ENCODE peak calls at places on chromosomes 12 and 14, in nine cellular contexts. M is HFF-Myc, J is cardiac muscle cell, G is coronary artery, X is PC-9, H is lower lobe of right lung, A is fibroblast of lung, K is psoas muscle, P is AG04449. B is an unnamed sample.

GRCh38 chr12:5945071-5946008 is at the start of gene ANO2:
- DNase-seq in M (no peak), J (peak; percentile 80), G (no peak), X (no peak), H (no peak), A (peak; percentile 21), K (no peak), P (no peak), B (no peak)

GRCh38 chr12:93624595-93625294 is 52.3 kb downstream of the SOCS2 start:
- DNase-seq in M (peak; percentile 93), J (no peak), G (no peak), X (peak; percentile 95), H (no peak), A (peak; percentile 96), K (no peak), P (peak; percentile 86), B (peak; percentile 92)

GRCh38 chr12:131321988-131322387 is 368.3 kb downstream of the ADGRD1 start:
- DNase-seq in M (no peak), J (no peak), G (no peak), X (no peak), H (no peak), A (no peak), K (no peak), P (no peak), B (no peak)

GRCh38 chr14:61753631-61754030 is 8.6 kb upstream of the SNAPC1 start:
- DNase-seq in M (no peak), J (peak; percentile 57), G (no peak), X (no peak), H (no peak), A (no peak), K (no peak), P (no peak), B (no peak)

GRCh38 chr14:100067971-100068959 is 3.0 kb downstream of the EVL start:
- DNase-seq in M (peak; percentile 44), J (no peak), G (no peak), X (peak; percentile 97), H (peak; percentile 80), A (peak; percentile 65), K (no peak), P (no peak), B (no peak)

GRCh38 chr14:82999802-83000201 is 1466.1 kb upstream of the SEL1L start:
- DNase-seq in M (no peak), J (peak; percentile 10), G (no peak), X (no peak), H (no peak), A (no peak), K (no peak), P (no peak), B (no peak)

GRCh38 chr12:118850244-118850825 is 131.0 kb upstream of the SRRM4 start:
- DNase-seq in M (no peak), J (no peak), G (no peak), X (no peak), H (peak; percentile 40), A (no peak), K (no peak), P (no peak), B (no peak)

GRCh38 chr14:105069887-105070759 is 4.9 kb upstream of the GPR132 start:
- DNase-seq in M (no peak), J (no peak), G (peak; percentile 74), X (no peak), H (peak; percentile 61), A (no peak), K (peak; percentile 61), P (no peak), B (no peak)

GRCh38 chr14:51448831-51449665 is 202.7 kb upstream of the FRMD6 start:
- DNase-seq in M (peak; percentile 80), J (no peak), G (no peak), X (no peak), H (no peak), A (peak; percentile 96), K (peak; percentile 56), P (peak; percentile 69), B (peak; percentile 97)

GRCh38 chr14:76977793-76978730 is 50.4 kb downstream of the IRF2BPL start:
- DNase-seq in M (no peak), J (no peak), G (no peak), X (no peak), H (peak; percentile 88), A (peak; percentile 62), K (peak; percentile 69), P (peak; percentile 40), B (peak; percentile 42)

GRCh38 chr12:66011731-66012130 is 118.8 kb downstream of the LLPH start:
- DNase-seq in M (no peak), J (no peak), G (no peak), X (no peak), H (no peak), A (peak; percentile 61), K (no peak), P (no peak), B (peak; percentile 64)

GRCh38 chr12:30754750-30755394 is at the start of gene CAPRIN2:
- DNase-seq in M (peak; percentile 46), J (peak; percentile 98), G (peak; percentile 97), X (peak; percentile 86), H (peak; percentile 98), A (peak; percentile 96), K (peak; percentile 98), P (peak; percentile 33), B (peak; percentile 94)

GRCh38 chr12:30754383-30754749 is 385 bp downstream of the CAPRIN2 start:
- DNase-seq in M (no peak), J (no peak), G (no peak), X (no peak), H (no peak), A (no peak), K (no peak), P (no peak), B (no peak)

GRCh38 chr12:30752255-30752654 is 2.5 kb downstream of the CAPRIN2 start:
- DNase-seq in M (no peak), J (no peak), G (no peak), X (no peak), H (no peak), A (no peak), K (no peak), P (no peak), B (no peak)

GRCh38 chr12:30753761-30754382 is 879 bp downstream of the CAPRIN2 start:
- DNase-seq in M (no peak), J (no peak), G (no peak), X (peak; percentile 39), H (no peak), A (peak; percentile 56), K (no peak), P (no peak), B (peak; percentile 65)

GRCh38 chr12:30753233-30753632 is 1.5 kb downstream of the CAPRIN2 start:
- DNase-seq in M (no peak), J (peak; percentile 50), G (no peak), X (no peak), H (no peak), A (peak; percentile 56), K (no peak), P (no peak), B (peak; percentile 52)
- TF ChIP-seq CTCF in M (peak; percentile 58), J (peak; percentile 65), G (no peak), X (peak; percentile 45), H (no peak), A (peak; percentile 59), K (no peak), P (peak; percentile 62), B (peak; percentile 59)

GRCh38 chr14:38775986-38776385 is 327.0 kb downstream of the SEC23A start:
- DNase-seq in M (no peak), J (no peak), G (no peak), X (no peak), H (no peak), A (no peak), K (no peak), P (no peak), B (no peak)

GRCh38 chr14:38777401-38777800 is 325.6 kb downstream of the SEC23A start:
- DNase-seq in M (no peak), J (no peak), G (no peak), X (no peak), H (no peak), A (no peak), K (no peak), P (no peak), B (no peak)

GRCh38 chr14:38770245-38770644 is 332.8 kb downstream of the SEC23A start:
- DNase-seq in M (no peak), J (no peak), G (no peak), X (no peak), H (no peak), A (no peak), K (no peak), P (no peak), B (no peak)

DNA sequence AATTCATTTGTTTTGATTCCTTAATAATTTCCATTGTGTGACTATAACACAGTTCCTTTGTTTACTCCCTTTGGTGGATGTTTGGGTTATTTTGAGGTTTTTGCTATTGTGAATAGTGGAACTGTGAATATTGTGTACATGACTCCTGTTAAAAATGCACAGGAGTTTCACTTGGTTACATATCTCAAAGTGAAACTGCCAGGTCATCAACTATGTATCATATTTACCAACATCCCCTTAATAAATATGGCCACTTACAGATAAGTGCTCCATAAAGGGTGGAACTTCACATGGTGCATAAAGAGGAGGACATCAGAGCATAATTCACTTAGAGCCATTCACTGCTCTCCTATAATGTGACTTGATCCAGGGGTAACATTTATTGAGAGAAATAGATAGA is 328.9 kb downstream of the SEC23A start:
- DNase-seq in M (no peak), J (no peak), G (no peak), X (no peak), H (no peak), A (no peak), K (no peak), P (no peak), B (no peak)
- H3K4me3 ChIP-seq in M (no peak overlapping the region), J (no peak overlapping the region), G (no peak overlapping the region), X (no peak overlapping the region), H (no peak overlapping the region), A (no peak overlapping the region), K (no peak overlapping the region), P (no peak overlapping the region), B (no peak overlapping the region)

GRCh38 chr12:49225551-49226166 is 36.8 kb upstream of the TUBA1A start:
- DNase-seq in M (no peak), J (no peak), G (no peak), X (peak; percentile 39), H (peak; percentile 88), A (peak; percentile 70), K (no peak), P (no peak), B (peak; percentile 57)
- TF ChIP-seq CTCF in M (peak; percentile 12), J (peak; percentile 29), G (no peak), X (no peak), H (peak; percentile 15), A (peak; percentile 13), K (peak; percentile 11), P (no peak), B (peak; percentile 29)

GRCh38 chr12:53454710-53455109 is 2.8 kb downstream of the PCBP2 start:
- DNase-seq in M (no peak), J (no peak), G (peak; percentile 22), X (no peak), H (no peak), A (no peak), K (no peak), P (no peak), B (no peak)
- H3K4me3 ChIP-seq in M (peak overlapping the region; percentile 69), J (no peak overlapping the region), G (peak overlapping the region; percentile 92), X (no peak overlapping the region), H (peak overlapping the region; percentile 1), A (peak overlapping the region; percentile 100), K (peak overlapping the region; percentile 83), P (no peak overlapping the region), B (peak overlapping the region; percentile 76)

DNA sequence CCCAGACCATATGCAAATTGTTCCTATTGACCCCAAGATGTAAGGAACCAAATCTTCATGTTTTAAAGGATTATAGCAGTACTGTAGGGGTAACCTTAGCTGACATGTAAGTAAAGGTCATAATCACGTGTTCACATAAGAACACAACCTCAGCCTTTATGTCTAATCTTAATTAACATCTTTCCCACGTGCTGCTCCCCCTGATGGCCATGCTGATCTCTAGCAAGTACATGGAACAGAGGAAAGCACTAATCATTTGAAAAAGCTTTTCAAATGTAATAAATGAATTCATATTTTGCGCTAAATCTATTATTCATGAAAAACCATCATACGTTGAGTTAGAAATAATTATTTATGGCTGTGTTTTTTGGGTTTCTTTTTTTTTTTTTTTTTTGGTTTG is 30.5 kb upstream of the ITPR2 start:
- DNase-seq in M (no peak), J (no peak), G (no peak), X (no peak), H (no peak), A (no peak), K (no peak), P (no peak), B (no peak)
- TF ChIP-seq CTCF in M (peak; percentile 22), J (peak; percentile 31), G (no peak), X (no peak), H (peak; percentile 25), A (peak; percentile 51), K (no peak), P (peak; percentile 6), B (peak; percentile 25)